ENCODE peak calls at places on chromosomes 16 and 17, in nine cellular contexts. K is endothelial cell of umbilical vein, F is GM23338, T is astrocyte, A is K562, I is hepatocyte, E is neural progenitor cell, C is A549, U is MM.1S. Z is an unnamed sample.

GRCh38 chr17:70130274-70130673 is 39.1 kb upstream of the KCNJ2 start:
- DNase-seq in F (no peak), C (no peak), I (no peak), A (no peak), E (no peak), K (no peak), T (no peak), U (no peak), Z (no peak)

GRCh38 chr16:31093132-31093703 is 1.4 kb downstream of the VKORC1 start:
- DNase-seq in C (peak), A (peak), F (peak), I (peak), U (no peak), T (no peak), E (peak), K (no peak), Z (peak)

GRCh38 chr17:82012482-82013295 is 10.0 kb downstream of the CENPX start:
- DNase-seq in E (no peak), F (no peak), T (no peak), I (no peak), U (no peak), A (no peak), C (no peak), K (no peak), Z (no peak)

GRCh38 chr16:4572715-4573114 is 16.6 kb downstream of the C16orf96 start:
- DNase-seq in C (no peak), A (peak), I (no peak), F (no peak), E (no peak), T (no peak), U (no peak), K (no peak), Z (no peak)

GRCh38 chr17:35731932-35732805 is 730 bp downstream of the RASL10B start:
- DNase-seq in E (peak), U (no peak), T (no peak), C (no peak), F (peak), A (no peak), K (no peak), I (no peak), Z (no peak)

GRCh38 chr17:67594115-67594878 is 123.4 kb upstream of the NOL11 start:
- DNase-seq in C (no peak), T (no peak), F (no peak), E (no peak), U (no peak), K (no peak), I (peak), A (no peak), Z (no peak)

GRCh38 chr17:45319239-45319703 is 2.5 kb upstream of the MAP3K14 start:
- DNase-seq in U (no peak), I (peak), K (no peak), E (no peak), C (peak), F (no peak), A (no peak), T (peak), Z (peak)

GRCh38 chr16:66406534-66407368 is 20.3 kb upstream of the BEAN1 start:
- DNase-seq in U (peak), C (peak), A (peak), I (peak), F (peak), K (peak), E (peak), T (peak), Z (peak)

GRCh38 chr17:79935197-79935844 is 96.1 kb upstream of the CBX4 start:
- DNase-seq in A (no peak), U (no peak), E (no peak), K (no peak), F (no peak), C (no peak), I (no peak), T (no peak), Z (no peak)

GRCh38 chr17:11853321-11854151 is 143.7 kb downstream of the ZNF18 start:
- DNase-seq in U (no peak), K (no peak), E (no peak), A (no peak), T (peak), F (no peak), C (no peak), I (no peak), Z (no peak)

GRCh38 chr17:29451338-29451737 is 61.2 kb downstream of the TAOK1 start:
- DNase-seq in T (no peak), I (no peak), A (no peak), C (no peak), K (no peak), U (no peak), F (no peak), E (no peak), Z (no peak)

GRCh38 chr16:57069635-57070350 is 22.6 kb upstream of the CPNE2 start:
- DNase-seq in K (no peak), E (no peak), U (no peak), A (no peak), T (no peak), C (no peak), I (no peak), F (no peak), Z (no peak)

GRCh38 chr16:66601471-66601870 is 3.0 kb upstream of the CMTM3 start:
- DNase-seq in C (no peak), E (no peak), U (no peak), I (no peak), K (no peak), F (no peak), T (no peak), A (no peak), Z (no peak)

GRCh38 chr16:46689492-46690280 is at the start of gene ORC6:
- DNase-seq in K (peak), T (peak), C (peak), I (peak), U (peak), F (peak), E (peak), A (peak), Z (peak)

GRCh38 chr17:29905086-29905878 is 24.7 kb downstream of the SSH2 start:
- DNase-seq in A (no peak), F (no peak), U (no peak), K (no peak), C (no peak), I (no peak), T (no peak), E (no peak), Z (no peak)

GRCh38 chr16:79612207-79612606 is 11.7 kb upstream of the MAF start:
- DNase-seq in K (no peak), U (no peak), T (peak), I (peak), A (no peak), C (peak), E (no peak), F (no peak), Z (no peak)

GRCh38 chr16:87622756-87623319 is 20.5 kb downstream of the JPH3 start:
- DNase-seq in U (no peak), E (no peak), T (no peak), C (no peak), I (no peak), F (no peak), K (no peak), A (no peak), Z (no peak)

GRCh38 chr17:79739148-79740062 is 8.7 kb downstream of the ENPP7 start:
- DNase-seq in K (no peak), U (no peak), F (no peak), A (peak), T (peak), C (no peak), E (no peak), I (no peak), Z (peak)

GRCh38 chr17:55770220-55770870 is 19.5 kb downstream of the PCTP start:
- DNase-seq in K (peak), C (peak), E (peak), F (peak), T (peak), A (peak), U (peak), I (peak), Z (peak)

GRCh38 chr17:78828470-78829185 is 12.0 kb downstream of the USP36 start:
- DNase-seq in E (peak), A (peak), I (peak), F (peak), T (peak), U (no peak), C (peak), K (peak), Z (peak)

GRCh38 chr16:47972246-47972985 is 183.4 kb downstream of the ABCC12 start:
- DNase-seq in E (no peak), I (no peak), F (no peak), K (no peak), T (no peak), C (no peak), U (no peak), A (no peak), Z (no peak)

GRCh38 chr16:30166202-30166902 is 17.1 kb upstream of the CORO1A start:
- DNase-seq in E (no peak), K (no peak), I (no peak), C (no peak), A (no peak), F (no peak), T (no peak), U (peak), Z (no peak)

GRCh38 chr17:75440738-75441448 is 15.5 kb upstream of the TMEM94 start:
- DNase-seq in F (no peak), E (no peak), T (peak), U (no peak), I (no peak), C (no peak), A (no peak), K (peak), Z (no peak)

GRCh38 chr17:74176546-74177001 is 26.9 kb upstream of the RPL38 start:
- DNase-seq in F (peak), E (peak), T (peak), C (peak), A (peak), I (peak), U (peak), K (peak), Z (peak)

GRCh38 chr17:72691601-72692000 is 400.9 kb downstream of the SLC39A11 start:
- DNase-seq in T (peak), A (no peak), C (peak), I (no peak), E (no peak), K (no peak), F (no peak), U (no peak), Z (peak)

GRCh38 chr17:28983286-28984240 is 22.3 kb downstream of the SEZ6 start:
- DNase-seq in K (no peak), I (no peak), F (no peak), T (no peak), U (no peak), A (peak), E (no peak), C (no peak), Z (no peak)

GRCh38 chr17:61314368-61315078 is 85.1 kb upstream of the TBX2 start:
- DNase-seq in F (no peak), K (no peak), C (no peak), A (no peak), T (peak), I (peak), E (no peak), U (no peak), Z (no peak)

GRCh38 chr16:56298948-56299602 is 107.8 kb downstream of the GNAO1 start:
- DNase-seq in A (no peak), U (no peak), E (peak), T (no peak), I (no peak), K (no peak), C (no peak), F (no peak), Z (no peak)

GRCh38 chr17:44400226-44400847 is 10.9 kb upstream of the ITGA2B start:
- DNase-seq in U (peak), A (peak), T (no peak), I (no peak), K (peak), E (peak), C (peak), F (peak), Z (peak)

GRCh38 chr16:1337486-1337885 is 4.0 kb downstream of the BAIAP3 start:
- DNase-seq in U (no peak), I (no peak), C (no peak), A (no peak), T (no peak), F (peak), E (peak), K (no peak), Z (no peak)

GRCh38 chr17:1511290-1511689 is 5.1 kb downstream of the INPP5K start:
- DNase-seq in T (no peak), K (peak), U (no peak), A (no peak), E (no peak), F (no peak), I (no peak), C (no peak), Z (no peak)

GRCh38 chr17:73650147-73650546 is 5.9 kb upstream of the SDK2 start:
- DNase-seq in K (no peak), T (no peak), A (no peak), U (no peak), E (peak), C (peak), F (peak), I (peak), Z (peak)

GRCh38 chr17:43758497-43759174 is at the start of gene SOST:
- DNase-seq in U (no peak), I (no peak), T (no peak), K (no peak), A (peak), C (no peak), F (no peak), E (no peak), Z (no peak)

GRCh38 chr16:24986512-24987303 is 28.5 kb downstream of the ARHGAP17 start:
- DNase-seq in T (peak), K (peak), U (no peak), F (no peak), C (peak), I (peak), E (no peak), A (peak), Z (peak)

GRCh38 chr17:49913226-49914095 is 55.5 kb upstream of the DLX4 start:
- DNase-seq in K (no peak), U (no peak), T (peak), E (no peak), A (peak), C (peak), F (no peak), I (no peak), Z (peak)

GRCh38 chr16:55401036-55401435 is 77.0 kb downstream of the IRX6 start:
- DNase-seq in U (no peak), A (no peak), F (no peak), I (no peak), T (no peak), C (no peak), E (no peak), K (no peak), Z (no peak)

GRCh38 chr17:3222505-3222904 is 15.0 kb downstream of the OR1A1 start:
- DNase-seq in K (no peak), U (no peak), F (no peak), C (no peak), T (no peak), E (no peak), A (no peak), I (no peak), Z (no peak)

GRCh38 chr16:56389554-56389953 is 35.8 kb downstream of the AMFR start:
- DNase-seq in T (peak), U (no peak), A (no peak), F (no peak), E (no peak), C (peak), K (no peak), I (no peak), Z (peak)

GRCh38 chr17:41535764-41536481 is 7.8 kb upstream of the KRT19 start:
- DNase-seq in T (no peak), E (no peak), I (peak), U (no peak), F (no peak), A (no peak), K (no peak), C (no peak), Z (peak)

DNA sequence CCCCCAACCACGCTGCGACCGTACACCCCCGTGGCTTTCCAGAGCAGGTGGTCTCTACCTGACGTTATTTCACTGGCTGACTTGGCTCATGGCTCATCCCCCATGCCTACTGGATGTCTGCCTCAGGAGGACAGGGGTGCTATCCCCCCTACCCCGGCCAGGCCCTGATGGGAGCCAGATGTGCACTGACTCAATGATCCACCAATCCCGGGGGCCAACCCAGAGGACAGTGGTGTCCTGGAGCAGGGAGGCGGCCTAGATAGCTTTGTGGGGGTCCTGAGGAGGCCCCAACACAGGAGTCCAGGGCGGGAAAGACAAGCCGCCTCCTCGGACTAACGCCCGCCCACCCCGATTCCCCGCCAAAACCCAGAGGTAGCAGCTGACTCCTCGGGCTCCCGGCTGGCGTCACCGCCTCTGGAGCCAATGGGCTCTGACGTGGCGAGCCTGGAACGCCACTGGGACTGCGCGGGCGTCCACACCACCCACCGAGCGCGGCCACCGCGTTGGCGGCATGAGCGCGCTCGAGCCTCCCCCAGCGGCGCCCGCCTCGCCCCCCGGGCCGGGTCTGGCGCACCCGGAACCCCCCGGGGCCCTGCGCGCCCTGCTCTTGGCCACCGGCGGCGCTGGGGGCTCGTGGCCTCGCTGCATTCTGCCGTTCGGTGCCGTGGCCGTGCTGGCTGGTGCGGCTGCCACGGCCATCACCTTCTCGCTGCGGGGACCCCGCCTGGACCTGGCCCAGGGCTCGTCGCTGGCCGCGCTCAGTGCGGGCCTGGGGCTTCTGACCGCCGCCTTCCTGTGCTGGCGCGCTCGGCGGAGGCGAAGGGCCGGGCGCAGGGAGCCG is 3.6 kb upstream of the NTN3 start:
- DNase-seq in I (peak), T (peak), F (peak), C (peak), A (no peak), K (peak), E (peak), U (no peak), Z (peak)
- H3K4me2 ChIP-seq in I (peak), T (peak), F (peak), C (peak), A (no peak), K (peak), E (peak), U (peak), Z (peak)

GRCh38 chr16:68079616-68080344 is 5.4 kb upstream of the NFATC3 start:
- DNase-seq in F (no peak), U (no peak), T (no peak), C (no peak), A (peak), K (peak), I (peak), E (no peak), Z (no peak)
- H3K4me2 ChIP-seq in F (no peak), U (no peak), T (no peak), C (no peak), A (peak), K (no peak), I (peak), E (no peak), Z (no peak)

GRCh38 chr17:39100530-39100929 is 50.9 kb downstream of the PLXDC1 start:
- DNase-seq in U (no peak), T (no peak), I (no peak), K (no peak), A (no peak), C (no peak), E (no peak), F (no peak), Z (no peak)

GRCh38 chr17:39097537-39097936 is 53.9 kb downstream of the PLXDC1 start:
- DNase-seq in T (no peak), F (no peak), K (no peak), U (no peak), C (no peak), I (no peak), E (no peak), A (no peak), Z (no peak)

GRCh38 chr17:39101139-39101538 is 50.3 kb downstream of the PLXDC1 start:
- DNase-seq in A (no peak), C (no peak), F (no peak), T (no peak), K (no peak), I (no peak), U (no peak), E (no peak), Z (no peak)

GRCh38 chr17:39098474-39099090 is 52.9 kb downstream of the PLXDC1 start:
- DNase-seq in F (no peak), I (no peak), C (no peak), E (no peak), A (no peak), U (no peak), T (no peak), K (no peak), Z (no peak)

DNA sequence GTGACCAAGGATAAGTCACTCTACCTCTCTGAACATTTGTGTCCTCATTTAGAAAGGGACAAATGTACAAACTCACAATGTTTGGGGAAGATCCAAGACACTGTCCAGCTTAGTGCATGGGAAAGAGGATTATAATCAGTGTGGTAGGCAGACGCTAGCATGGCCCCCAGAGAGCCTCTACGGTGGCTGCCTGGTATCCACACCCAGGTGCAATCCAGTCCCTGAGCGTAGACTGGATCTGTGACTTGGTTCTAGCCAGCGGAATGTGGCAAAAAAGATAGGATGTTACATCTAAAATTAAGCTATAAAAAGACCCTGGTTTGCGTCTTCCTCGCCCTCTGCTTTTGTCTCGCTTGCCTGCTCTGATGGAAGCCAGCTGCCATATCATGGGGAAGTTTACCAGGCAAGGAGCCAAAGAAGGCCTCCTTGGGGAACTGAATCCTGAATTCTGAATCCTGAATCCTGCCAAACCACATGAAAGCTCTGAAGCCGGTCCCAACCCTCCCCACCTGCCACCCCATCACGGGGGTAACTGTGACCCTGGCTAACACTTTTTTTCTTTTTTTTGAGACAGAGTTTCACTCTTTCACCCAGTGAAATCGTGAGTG is 51.6 kb downstream of the PLXDC1 start:
- DNase-seq in A (no peak), C (no peak), K (no peak), U (no peak), T (peak), F (no peak), I (peak), E (no peak), Z (no peak)
- H3K4me2 ChIP-seq in A (no peak), C (no peak), K (no peak), U (no peak), T (no peak), F (no peak), I (peak), E (no peak), Z (no peak)

GRCh38 chr16:8623634-8624033 is 2.1 kb downstream of the METTL22 start:
- DNase-seq in I (no peak), U (no peak), C (no peak), T (peak), K (no peak), E (no peak), F (no peak), A (no peak), Z (peak)
- H3K4me2 ChIP-seq in I (peak), U (no peak), C (peak), T (peak), K (no peak), E (no peak), F (peak), A (no peak), Z (peak)

DNA sequence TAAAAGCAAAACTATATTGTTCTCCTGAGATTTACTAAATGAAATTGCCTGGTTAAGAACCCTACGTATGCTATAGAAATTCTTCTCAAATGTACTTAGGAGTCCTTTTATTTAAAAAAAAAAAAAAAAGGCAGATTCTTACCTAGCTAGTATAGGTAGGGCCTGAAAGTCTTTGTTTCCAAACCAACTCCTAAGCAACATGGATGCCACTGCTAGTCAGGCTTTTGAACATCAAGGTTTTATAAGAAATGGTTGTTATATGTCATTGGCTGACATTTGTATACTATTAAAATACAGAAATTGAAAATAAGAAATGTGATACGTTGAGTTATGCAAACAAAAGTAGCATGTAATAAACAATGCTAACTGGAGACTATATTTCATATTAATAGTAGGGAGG is 1.2 kb downstream of the EVI2A start:
- DNase-seq in K (no peak), U (peak), I (no peak), T (no peak), E (no peak), A (no peak), C (no peak), F (no peak), Z (no peak)
- H3K4me2 ChIP-seq in K (no peak), U (peak), I (no peak), T (peak), E (no peak), A (no peak), C (no peak), F (no peak), Z (no peak)